ENCODE peak calls at places on chromosomes 4 and X, in ten cellular contexts. Y is GM04503; W is fibroblast of the conjunctiva; J is stimulated activated naive B cell treated with anti-CD40 and anti-IgM and Interleukin-4, amounts not matched to agents 10 μg/mL and 1 μg/mL and 100 μg/mL, for 72 hours; R is hypothalamus; B is mesendoderm; X is lower lobe of right lung; O is SHP77; V is Karpas-422; L is NCI-H2081. Z is an unnamed sample.

GRCh38 chr4:101806914-101807313 is 16.4 kb downstream of the BANK1 start:
- DNase-seq in L (no peak), R (no peak), O (no peak), V (peak), Y (no peak), B (no peak), W (no peak), J (peak), X (no peak), Z (no peak)

GRCh38 chr4:24912252-24913098 is at the start of gene CCDC149:
- DNase-seq in L (peak), R (peak), V (no peak), O (peak), J (no peak), X (peak), B (peak), Y (no peak), W (no peak), Z (peak)

GRCh38 chr4:38314663-38315062 is 349.3 kb upstream of the KLF3 start:
- DNase-seq in L (peak), O (no peak), X (no peak), W (no peak), J (no peak), B (no peak), R (no peak), V (no peak), Y (no peak), Z (no peak)

GRCh38 chrX:148784859-148785655 is 284.6 kb downstream of the AFF2 start:
- DNase-seq in R (peak), X (no peak), W (no peak), Y (no peak), O (no peak), B (no peak), V (peak), J (no peak), L (no peak), Z (no peak)

GRCh38 chr4:170736710-170737109 is 647.0 kb upstream of the AADAT start:
- DNase-seq in L (no peak), V (no peak), J (no peak), X (no peak), W (no peak), O (no peak), B (no peak), Y (no peak), R (no peak), Z (no peak)

GRCh38 chr4:140308366-140309123 is 64.9 kb upstream of the SCOC start:
- DNase-seq in B (no peak), J (no peak), Y (no peak), V (no peak), O (peak), R (peak), L (no peak), X (no peak), W (peak), Z (peak)

GRCh38 chr4:139279723-139280620 is at the start of gene MGARP:
- DNase-seq in L (no peak), R (no peak), Y (no peak), B (peak), W (no peak), O (no peak), X (peak), J (peak), V (no peak), Z (peak)

GRCh38 chr4:153808175-153808574 is 19.3 kb upstream of the SFRP2 start:
- DNase-seq in V (no peak), W (no peak), O (no peak), J (no peak), R (no peak), Y (no peak), X (no peak), B (no peak), L (no peak), Z (no peak)

GRCh38 chr4:178577933-178578332 is 1135.7 kb upstream of the AGA start:
- DNase-seq in V (peak), W (no peak), L (peak), Y (no peak), O (no peak), J (no peak), X (no peak), R (no peak), B (peak), Z (no peak)

GRCh38 chr4:102169345-102169744 is 175.9 kb downstream of the SLC39A8 start:
- DNase-seq in X (no peak), W (no peak), J (no peak), V (no peak), B (peak), L (peak), Y (no peak), R (no peak), O (no peak), Z (no peak)

GRCh38 chr4:54659213-54660144 is 1.7 kb downstream of the KIT start:
- DNase-seq in V (no peak), X (no peak), O (no peak), W (no peak), J (no peak), R (peak), B (peak), L (peak), Y (no peak), Z (no peak)

GRCh38 chr4:164716901-164717300 is 37.0 kb upstream of the SMIM31 start:
- DNase-seq in B (peak), J (no peak), L (no peak), V (peak), R (no peak), W (no peak), Y (no peak), O (no peak), X (no peak), Z (no peak)

GRCh38 chr4:26235500-26235899 is 85.3 kb upstream of the RBPJ start:
- DNase-seq in L (peak), Y (peak), V (no peak), X (peak), W (peak), O (no peak), R (peak), J (no peak), B (peak), Z (peak)

GRCh38 chr4:107825072-107825789 is 499 bp downstream of the SGMS2 start:
- DNase-seq in V (no peak), B (peak), W (no peak), Y (no peak), X (peak), L (peak), J (no peak), R (no peak), O (no peak), Z (peak)

GRCh38 chrX:40176256-40176978 is 78.7 kb upstream of the BCOR start:
- DNase-seq in Y (no peak), L (peak), O (no peak), R (peak), J (peak), X (peak), W (no peak), V (peak), B (peak), Z (peak)

GRCh38 chrX:16658284-16658683 is 8.3 kb downstream of the S100G start:
- DNase-seq in V (no peak), O (no peak), J (no peak), Y (peak), L (no peak), W (no peak), B (no peak), X (no peak), R (no peak), Z (no peak)

GRCh38 chr4:26217429-26217828 is 103.4 kb upstream of the RBPJ start:
- DNase-seq in X (no peak), B (no peak), V (no peak), Y (no peak), O (no peak), L (no peak), R (peak), J (no peak), W (no peak), Z (no peak)

GRCh38 chr4:112416464-112416863 is 99.5 kb downstream of the NEUROG2 start:
- DNase-seq in L (no peak), J (no peak), Y (no peak), V (no peak), B (peak), X (no peak), O (no peak), R (no peak), W (no peak), Z (no peak)